ENCODE peak calls at places on chromosome 3, in four cellular contexts. W is K562, H is HepG2, A is SK-N-SH. J is an unnamed sample.

GRCh38 chr3:107861904-107862303 is 228.9 kb downstream of the CD47 start:
- DNase-seq in W (no peak), H (no peak), A (no peak), J (no peak)

GRCh38 chr3:5057217-5057616 is 64.9 kb upstream of the ARL8B start:
- DNase-seq in W (no peak), H (no peak), A (no peak), J (no peak)

GRCh38 chr3:181687190-181687589 is 24.5 kb upstream of the SOX2 start:
- DNase-seq in W (no peak), H (no peak), A (no peak), J (no peak)

GRCh38 chr3:125055165-125055912 is 458 bp downstream of the HEG1 start:
- DNase-seq in W (peak), H (no peak), A (peak), J (no peak)

GRCh38 chr3:178195824-178196223 is 340.4 kb upstream of the KCNMB2 start:
- DNase-seq in W (peak), H (no peak), A (no peak), J (no peak)

GRCh38 chr3:150544040-150544439 is 2.3 kb downstream of the SERP1 start:
- DNase-seq in W (no peak), H (no peak), A (no peak), J (no peak)

GRCh38 chr3:59654120-59654952 is 604.5 kb upstream of the CFAP20DC start:
- DNase-seq in W (no peak), H (no peak), A (no peak), J (no peak)

GRCh38 chr3:71458895-71459294 is 124.6 kb downstream of the FOXP1 start:
- DNase-seq in W (no peak), H (no peak), A (no peak), J (no peak)

GRCh38 chr3:11276901-11277300 is 4.7 kb downstream of the ATG7 start:
- DNase-seq in W (no peak), H (no peak), A (no peak), J (no peak)

GRCh38 chr3:104316118-104316517 is 1050.6 kb upstream of the ALCAM start:
- DNase-seq in W (no peak), H (no peak), A (no peak), J (no peak)

GRCh38 chr3:107987036-107987557 is 103.7 kb downstream of the CD47 start:
- DNase-seq in W (no peak), H (peak), A (peak), J (no peak)

GRCh38 chr3:72887723-72888545 is at the start of gene GXYLT2:
- DNase-seq in W (peak), H (peak), A (peak), J (peak)

GRCh38 chr3:132721479-132722164 is 587 bp downstream of the NPHP3 start:
- DNase-seq in W (peak), H (peak), A (no peak), J (peak)

GRCh38 chr3:25620508-25620907 is 44.2 kb downstream of the TOP2B start:
- DNase-seq in W (no peak), H (no peak), A (no peak), J (no peak)

GRCh38 chr3:179663093-179663492 is 10.3 kb downstream of the USP13 start:
- DNase-seq in W (no peak), H (peak), A (no peak), J (no peak)

GRCh38 chr3:105277656-105278055 is 89.1 kb upstream of the ALCAM start:
- DNase-seq in W (no peak), H (no peak), A (no peak), J (no peak)

GRCh38 chr3:197881601-197882000 is 68.4 kb upstream of the RPL35A start:
- DNase-seq in W (no peak), H (no peak), A (no peak), J (no peak)

GRCh38 chr3:188431553-188431952 is 277.6 kb downstream of the LPP start:
- DNase-seq in W (no peak), H (no peak), A (no peak), J (no peak)

GRCh38 chr3:160676547-160677303 is at the start of gene ARL14:
- DNase-seq in W (no peak), H (peak), A (no peak), J (no peak)

GRCh38 chr3:178551916-178552321 is 15.7 kb downstream of the KCNMB2 start:
- DNase-seq in W (no peak), H (no peak), A (no peak), J (no peak)

GRCh38 chr3:150170843-150171513 is 200.3 kb upstream of the PFN2 start:
- DNase-seq in W (no peak), H (no peak), A (no peak), J (no peak)

GRCh38 chr3:102141913-102142210 is 292.5 kb downstream of the NFKBIZ start:
- DNase-seq in W (no peak), H (no peak), A (no peak), J (no peak)

GRCh38 chr3:177569823-177570657 is 372.8 kb upstream of the TBL1XR1 start:
- DNase-seq in W (no peak), H (no peak), A (no peak), J (no peak)

GRCh38 chr3:51982838-51983577 is at the start of gene ACY1:
- DNase-seq in W (peak), H (peak), A (peak), J (peak)

GRCh38 chr3:54965746-54966145 is 37.9 kb upstream of the LRTM1 start:
- DNase-seq in W (no peak), H (no peak), A (no peak), J (no peak)

GRCh38 chr3:141728355-141728892 is 9.7 kb upstream of the RNF7 start:
- DNase-seq in W (no peak), H (peak), A (no peak), J (no peak)
- TF ChIP-seq FOXJ3 in W (no peak), H (no peak), A (no peak), J (no peak)

GRCh38 chr3:48372377-48372770 is 355 bp downstream of the FBXW12 start:
- DNase-seq in W (no peak), H (no peak), A (no peak), J (no peak)
- TF ChIP-seq FOXJ3 in W (no peak), H (no peak), A (no peak), J (no peak)

DNA sequence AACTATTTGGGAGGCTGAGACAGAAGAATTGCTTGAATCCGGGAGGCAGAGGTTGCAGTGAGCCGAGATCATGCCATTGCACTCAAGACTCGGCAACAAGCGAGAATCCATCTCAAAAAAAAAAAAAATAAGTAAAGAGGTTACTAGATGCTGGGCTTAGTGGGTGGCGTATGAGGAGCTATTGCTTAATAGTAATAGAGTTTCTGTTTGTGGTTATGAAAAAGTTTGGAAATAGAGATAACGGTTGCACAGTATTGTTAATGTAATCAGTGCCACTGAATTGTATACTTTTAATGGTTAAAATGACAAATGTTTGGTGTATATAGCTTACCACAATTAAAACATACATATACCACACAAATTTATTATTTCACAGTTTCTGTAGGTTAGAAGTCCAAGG is 14.7 kb upstream of the HHATL start:
- DNase-seq in W (no peak), H (no peak), A (no peak), J (no peak)
- TF ChIP-seq FOXJ3 in W (no peak), H (no peak), A (no peak), J (no peak)

GRCh38 chr3:120094776-120095225 is 554 bp upstream of the GSK3B start:
- DNase-seq in W (peak), H (peak), A (peak), J (peak)
- TF ChIP-seq FOXJ3 in W (no peak), H (no peak), A (no peak), J (no peak)

DNA sequence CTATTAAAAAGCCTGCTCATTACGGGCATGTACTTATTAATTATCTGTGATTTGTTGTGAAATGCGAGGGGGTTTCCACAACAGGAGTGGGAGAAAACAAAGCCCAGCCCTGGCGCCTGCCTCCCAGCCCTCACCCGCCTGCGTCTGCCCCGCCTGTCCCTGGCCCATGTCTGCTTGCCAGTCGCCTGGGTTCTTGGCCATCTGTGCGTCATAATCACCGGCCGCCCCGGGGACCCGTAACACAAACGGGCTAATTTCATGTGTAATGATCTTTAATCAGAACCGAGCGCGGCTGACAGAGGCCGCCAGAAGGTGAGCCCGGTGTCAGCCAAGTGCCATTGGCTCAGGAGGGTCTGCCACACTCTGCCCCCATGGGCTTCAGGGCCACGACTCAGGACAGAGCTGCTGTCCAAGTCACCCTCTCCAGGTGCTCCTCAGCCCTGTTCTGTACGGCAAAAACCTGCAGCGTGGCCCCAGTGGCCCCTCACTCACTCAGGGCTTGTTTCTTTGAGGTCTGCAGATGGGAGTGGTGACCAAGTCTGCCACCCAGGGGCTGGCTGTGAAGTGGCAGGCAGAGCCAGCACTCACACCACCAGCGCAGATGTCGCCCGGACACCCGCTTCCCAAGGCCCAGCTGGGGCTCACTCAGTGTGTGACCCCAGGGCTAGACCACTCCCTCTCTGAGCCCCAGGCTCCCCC is 28.8 kb upstream of the TMEM115 start:
- DNase-seq in W (peak), H (no peak), A (peak), J (peak)
- TF ChIP-seq FOXJ3 in W (no peak), H (no peak), A (peak), J (no peak)

GRCh38 chr3:20608054-20608738 is 422.2 kb upstream of the SGO1 start:
- DNase-seq in W (no peak), H (no peak), A (no peak), J (no peak)
- TF ChIP-seq FOXJ3 in W (no peak), H (no peak), A (no peak), J (no peak)

GRCh38 chr3:42655980-42656679 is 2.6 kb downstream of the ZBTB47 start:
- DNase-seq in W (no peak), H (no peak), A (peak), J (no peak)
- TF ChIP-seq FOXJ3 in W (no peak), H (no peak), A (no peak), J (no peak)

DNA sequence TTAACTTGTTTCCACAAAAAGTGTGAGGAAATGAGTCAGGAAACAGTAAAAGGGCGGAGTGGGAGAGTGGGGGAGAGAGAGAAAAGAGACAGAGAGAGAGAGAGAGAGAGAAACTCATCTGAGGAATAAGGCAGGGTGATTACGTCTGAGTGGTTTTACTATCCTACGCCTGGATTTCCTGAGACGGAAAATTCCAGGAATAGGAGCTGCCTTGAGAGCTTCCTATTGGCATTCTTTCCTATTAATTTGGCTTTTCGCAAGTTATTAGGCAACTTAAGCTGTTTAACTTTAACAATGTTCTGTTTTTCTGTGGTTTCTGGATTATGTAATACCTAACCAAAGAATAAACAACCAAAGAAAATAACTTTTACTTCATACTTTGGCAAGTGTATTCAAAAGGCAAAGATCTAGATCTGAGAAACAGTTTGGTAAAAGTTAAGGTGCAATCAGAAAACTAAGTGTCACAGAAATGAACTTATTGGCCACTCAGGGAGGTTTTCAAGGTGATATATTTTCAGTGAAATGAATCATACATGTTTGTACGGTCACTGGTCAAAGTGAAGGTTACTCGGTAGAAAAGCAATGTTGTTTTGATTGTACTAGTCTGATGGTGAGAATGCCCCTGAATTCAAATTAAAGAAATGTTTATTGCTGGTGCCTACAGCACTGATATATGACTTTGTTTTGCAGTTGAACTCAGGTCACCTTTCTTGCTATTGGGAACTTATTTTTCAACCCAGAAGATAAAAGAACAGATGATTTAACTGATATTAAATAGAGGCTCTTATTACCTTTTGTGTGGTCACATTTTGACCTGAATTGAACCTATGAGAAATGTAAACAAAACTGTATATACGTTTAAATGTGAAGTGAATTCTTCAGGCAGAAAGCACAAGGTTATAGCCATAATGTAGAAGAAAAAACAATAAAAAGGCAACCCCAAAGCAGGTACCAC is 39.9 kb upstream of the TNFSF10 start:
- DNase-seq in W (no peak), H (peak), A (no peak), J (no peak)
- TF ChIP-seq FOXJ3 in W (no peak), H (no peak), A (no peak), J (no peak)

J was measured in WTC11.